ENCODE peak calls at places on chromosomes 2 and 18, in eight cellular contexts. X is iris pigment epithelial cell; H is effector memory CD4-positive, alpha-beta T cell; A is transverse colon; S is lower lobe of right lung; T is A549; M is activated CD4-positive, alpha-beta T cell treated with anti-CD3 and anti-CD28 coated beads, Interleukin-2, amount 50 U/mL, for 24 hours; J is uterus. Z is an unnamed sample.

GRCh38 chr2:156340818-156341481 is 8.4 kb upstream of the NR4A2 start:
- DNase-seq in X (peak), H (no peak), A (peak), S (no peak), T (peak), M (no peak), J (no peak), Z (no peak)

GRCh38 chr2:152370783-152371182 is 35.8 kb downstream of the FMNL2 start:
- DNase-seq in X (peak), H (no peak), A (no peak), S (no peak), T (peak), M (no peak), J (no peak), Z (no peak)

GRCh38 chr18:22493940-22494339 is 76.2 kb upstream of the CTAGE1 start:
- DNase-seq in X (peak), H (no peak), A (no peak), S (no peak), T (no peak), M (no peak), J (no peak), Z (no peak)

GRCh38 chr2:224025874-224026273 is 13.2 kb downstream of the SERPINE2 start:
- DNase-seq in X (no peak), H (peak), A (peak), S (no peak), T (no peak), M (peak), J (no peak), Z (no peak)

GRCh38 chr2:227942021-227942420 is 70.6 kb downstream of the DAW1 start:
- DNase-seq in X (peak), H (no peak), A (no peak), S (no peak), T (no peak), M (no peak), J (no peak), Z (no peak)

GRCh38 chr2:45205985-45206384 is 196.7 kb upstream of the SIX2 start:
- DNase-seq in X (peak), H (no peak), A (no peak), S (no peak), T (no peak), M (no peak), J (no peak), Z (no peak)

GRCh38 chr2:9311488-9311887 is 104.9 kb downstream of the ASAP2 start:
- DNase-seq in X (peak), H (no peak), A (peak), S (no peak), T (no peak), M (no peak), J (peak), Z (no peak)

GRCh38 chr2:68104111-68104835 is 41.5 kb upstream of the C1D start:
- DNase-seq in X (no peak), H (no peak), A (no peak), S (no peak), T (no peak), M (no peak), J (no peak), Z (no peak)

GRCh38 chr2:241019441-241020139 is 21.2 kb downstream of the SNED1 start:
- DNase-seq in X (no peak), H (no peak), A (no peak), S (no peak), T (no peak), M (no peak), J (no peak), Z (no peak)

GRCh38 chr2:167209784-167210183 is 321.5 kb downstream of the XIRP2 start:
- DNase-seq in X (peak), H (no peak), A (no peak), S (no peak), T (no peak), M (no peak), J (no peak), Z (no peak)

GRCh38 chr2:224608104-224608503 is 22.9 kb upstream of the CUL3 start:
- DNase-seq in X (no peak), H (no peak), A (peak), S (no peak), T (peak), M (no peak), J (no peak), Z (no peak)

GRCh38 chr2:174577967-174578589 is 19.5 kb downstream of the WIPF1 start:
- DNase-seq in X (peak), H (peak), A (no peak), S (no peak), T (peak), M (no peak), J (no peak), Z (peak)

GRCh38 chr2:157329524-157329923 is 3.9 kb upstream of the ERMN start:
- DNase-seq in X (no peak), H (no peak), A (peak), S (no peak), T (no peak), M (no peak), J (no peak), Z (no peak)

GRCh38 chr18:25883091-25883490 is 207.3 kb downstream of the SS18 start:
- DNase-seq in X (no peak), H (no peak), A (no peak), S (no peak), T (no peak), M (no peak), J (no peak), Z (no peak)

GRCh38 chr2:158214431-158214830 is 112.8 kb downstream of the UPP2 start:
- DNase-seq in X (peak), H (no peak), A (no peak), S (no peak), T (peak), M (no peak), J (no peak), Z (no peak)

GRCh38 chr18:55404811-55405654 is 183.0 kb downstream of the TCF4 start:
- DNase-seq in X (peak), H (no peak), A (no peak), S (no peak), T (no peak), M (no peak), J (no peak), Z (no peak)

GRCh38 chr18:10213526-10213925 is 240.9 kb upstream of the APCDD1 start:
- DNase-seq in X (peak), H (no peak), A (no peak), S (no peak), T (peak), M (no peak), J (no peak), Z (no peak)

GRCh38 chr2:69962986-69963730 is 1.7 kb upstream of the ASPRV1 start:
- DNase-seq in X (no peak), H (no peak), A (no peak), S (no peak), T (no peak), M (no peak), J (no peak), Z (no peak)

GRCh38 chr2:25347205-25347815 is 5.6 kb upstream of the DNMT3A start:
- DNase-seq in X (peak), H (no peak), A (no peak), S (no peak), T (no peak), M (no peak), J (no peak), Z (no peak)

GRCh38 chr2:29747786-29748470 is 173.5 kb downstream of the ALK start:
- DNase-seq in X (peak), H (no peak), A (no peak), S (no peak), T (peak), M (no peak), J (no peak), Z (no peak)

GRCh38 chr2:46460241-46460921 is 19.0 kb upstream of the TMEM247 start:
- DNase-seq in X (no peak), H (no peak), A (no peak), S (no peak), T (no peak), M (no peak), J (peak), Z (no peak)

GRCh38 chr2:143451622-143452021 is 322.4 kb downstream of the ARHGAP15 start:
- DNase-seq in X (peak), H (no peak), A (no peak), S (no peak), T (peak), M (no peak), J (no peak), Z (no peak)

GRCh38 chr2:224520064-224520463 is 65.1 kb downstream of the CUL3 start:
- DNase-seq in X (peak), H (no peak), A (no peak), S (no peak), T (peak), M (no peak), J (no peak), Z (no peak)

GRCh38 chr2:216064014-216064630 is 17.5 kb downstream of the PECR start:
- DNase-seq in X (peak), H (no peak), A (no peak), S (no peak), T (no peak), M (no peak), J (no peak), Z (no peak)

GRCh38 chr2:70454936-70455544 is 98.6 kb downstream of the TGFA start:
- DNase-seq in X (no peak), H (no peak), A (no peak), S (no peak), T (no peak), M (no peak), J (no peak), Z (no peak)

GRCh38 chr2:24915796-24916195 is 4.2 kb downstream of the ADCY3 start:
- DNase-seq in X (no peak), H (no peak), A (no peak), S (no peak), T (no peak), M (no peak), J (no peak), Z (no peak)

GRCh38 chr2:220043155-220043992 is 415.9 kb downstream of the SLC4A3 start:
- DNase-seq in X (peak), H (no peak), A (no peak), S (no peak), T (no peak), M (no peak), J (no peak), Z (no peak)

GRCh38 chr2:196925768-196926561 is 542 bp downstream of the PGAP1 start:
- DNase-seq in X (peak), H (no peak), A (peak), S (peak), T (peak), M (peak), J (peak), Z (peak)

GRCh38 chr2:145235312-145235711 is 715.4 kb upstream of the ZEB2 start:
- DNase-seq in X (no peak), H (no peak), A (no peak), S (no peak), T (no peak), M (no peak), J (no peak), Z (no peak)

GRCh38 chr2:202494300-202494699 is 118.2 kb downstream of the BMPR2 start:
- DNase-seq in X (peak), H (no peak), A (peak), S (no peak), T (peak), M (no peak), J (no peak), Z (no peak)

GRCh38 chr18:62781893-62782292 is 66.6 kb downstream of the PHLPP1 start:
- DNase-seq in X (peak), H (no peak), A (no peak), S (no peak), T (peak), M (no peak), J (peak), Z (no peak)

GRCh38 chr18:36572135-36572856 is 256.5 kb downstream of the TPGS2 start:
- DNase-seq in X (peak), H (no peak), A (peak), S (no peak), T (peak), M (no peak), J (no peak), Z (no peak)

GRCh38 chr18:50194623-50195532 is at the start of gene MYO5B:
- DNase-seq in X (no peak), H (no peak), A (peak), S (peak), T (peak), M (no peak), J (no peak), Z (peak)

GRCh38 chr2:141611143-141611571 is 519.7 kb downstream of the LRP1B start:
- DNase-seq in X (peak), H (no peak), A (no peak), S (no peak), T (no peak), M (no peak), J (no peak), Z (no peak)

GRCh38 chr18:47800192-47800591 is 130.3 kb downstream of the SMAD2 start:
- DNase-seq in X (no peak), H (no peak), A (no peak), S (no peak), T (no peak), M (no peak), J (no peak), Z (no peak)

GRCh38 chr2:30336978-30337841 is 105.9 kb downstream of the LBH start:
- DNase-seq in X (no peak), H (no peak), A (peak), S (no peak), T (no peak), M (no peak), J (no peak), Z (peak)

Z was measured in T-helper 9 cell.